ENCODE peak calls at places on chromosomes 5 and 9, in six cellular contexts. V is cardiac fibroblast; T is Kasumi-1; W is left colon; I is naive thymus-derived CD8-positive, alpha-beta T cell; K is stimulated activated CD4-positive, alpha-beta T cell treated with anti-CD3 and anti-CD28 coated beads, TNF-alpha, amount 100 ng/mL, for 4 hours. Z is an unnamed sample.

GRCh38 chr5:10668697-10669096 is 92.3 kb downstream of the DAP start:
- DNase-seq in V (no peak), T (no peak), W (no peak), I (no peak), K (no peak), Z (no peak)

GRCh38 chr5:174454464-174454863 is 269.9 kb upstream of the MSX2 start:
- DNase-seq in V (no peak), T (no peak), W (no peak), I (peak; percentile 38), K (no peak), Z (no peak)

GRCh38 chr5:1732238-1732880 is 67.3 kb downstream of the MRPL36 start:
- DNase-seq in V (no peak), T (no peak), W (no peak), I (no peak), K (no peak), Z (no peak)

GRCh38 chr5:111227805-111228204 is 3.6 kb downstream of the CAMK4 start:
- DNase-seq in V (peak; percentile 83), T (no peak), W (no peak), I (peak; percentile 35), K (no peak), Z (no peak)

GRCh38 chr9:21559402-21560280 is 77.5 kb upstream of the IFNE start:
- DNase-seq in V (peak; percentile 78), T (no peak), W (no peak), I (peak; percentile 65), K (peak; percentile 33), Z (no peak)

GRCh38 chr5:139061274-139061673 is 136.9 kb downstream of the SIL1 start:
- DNase-seq in V (peak; percentile 93), T (no peak), W (no peak), I (no peak), K (no peak), Z (no peak)

GRCh38 chr5:110329955-110330354 is 396.5 kb downstream of the TMEM232 start:
- DNase-seq in V (no peak), T (no peak), W (no peak), I (no peak), K (no peak), Z (no peak)

GRCh38 chr9:19976226-19976625 is 187.4 kb upstream of the SLC24A2 start:
- DNase-seq in V (no peak), T (peak; percentile 69), W (no peak), I (peak; percentile 40), K (no peak), Z (no peak)

GRCh38 chr5:34817558-34818351 is 21.2 kb upstream of the TTC23L start:
- DNase-seq in V (no peak), T (no peak), W (no peak), I (no peak), K (no peak), Z (no peak)

GRCh38 chr5:135154197-135154596 is 120.2 kb upstream of the PITX1 start:
- DNase-seq in V (no peak), T (no peak), W (no peak), I (no peak), K (no peak), Z (no peak)

Z was measured in NCI-H524 treated with DMSO at 0.1 percent for 48 hours.